ENCODE peak calls at places on chromosomes 3 and 15, in eight cellular contexts. I, D, B, Y, H, W, V and T are unnamed samples.

GRCh38 chr3:168248383-168249047 is 152.8 kb upstream of the GOLIM4 start:
- DNase-seq in I (no peak), D (no peak), B (no peak), Y (no peak), H (peak; percentile 16), W (peak; percentile 79), V (peak; percentile 5), T (no peak)

GRCh38 chr3:23461069-23461468 is 257.9 kb downstream of the UBE2E2 start:
- DNase-seq in I (no peak), D (no peak), B (no peak), Y (no peak), H (no peak), W (no peak), V (no peak), T (no peak)

GRCh38 chr3:61589856-61590255 is 28.5 kb downstream of the PTPRG start:
- DNase-seq in I (no peak), D (peak; percentile 1), B (no peak), Y (no peak), H (peak; percentile 35), W (no peak), V (no peak), T (no peak)

GRCh38 chr15:36622247-36622795 is 42.9 kb downstream of the CDIN1 start:
- DNase-seq in I (no peak), D (no peak), B (no peak), Y (no peak), H (no peak), W (no peak), V (no peak), T (no peak)

GRCh38 chr15:40660686-40661085 is 34.3 kb upstream of the RAD51 start:
- DNase-seq in I (no peak), D (no peak), B (no peak), Y (no peak), H (no peak), W (no peak), V (no peak), T (no peak)

GRCh38 chr3:95424296-95424695 is 1361.4 kb downstream of the NSUN3 start:
- DNase-seq in I (no peak), D (peak; percentile 8), B (no peak), Y (no peak), H (no peak), W (no peak), V (no peak), T (no peak)

GRCh38 chr3:178022599-178022998 is 513.6 kb upstream of the KCNMB2 start:
- DNase-seq in I (no peak), D (no peak), B (no peak), Y (no peak), H (no peak), W (no peak), V (no peak), T (no peak)

GRCh38 chr15:81195339-81195864 is 1.3 kb upstream of the IL16 start:
- DNase-seq in I (no peak), D (no peak), B (peak; percentile 12), Y (no peak), H (no peak), W (no peak), V (no peak), T (no peak)

GRCh38 chr3:126522363-126522788 is 1.6 kb upstream of the CHST13 start:
- DNase-seq in I (peak; percentile 52), D (peak; percentile 54), B (peak; percentile 27), Y (peak; percentile 72), H (peak; percentile 41), W (no peak), V (peak; percentile 63), T (peak; percentile 71)

GRCh38 chr15:63931556-63931955 is 97.8 kb upstream of the HERC1 start:
- DNase-seq in I (no peak), D (no peak), B (no peak), Y (no peak), H (no peak), W (no peak), V (no peak), T (peak; percentile 8)

GRCh38 chr3:124514681-124515080 is 215.6 kb upstream of the UMPS start:
- DNase-seq in I (no peak), D (no peak), B (no peak), Y (no peak), H (no peak), W (no peak), V (no peak), T (no peak)

GRCh38 chr3:177463863-177464262 is 266.6 kb upstream of the TBL1XR1 start:
- DNase-seq in I (no peak), D (no peak), B (no peak), Y (no peak), H (no peak), W (no peak), V (no peak), T (no peak)

GRCh38 chr3:179373938-179374337 is 26.4 kb downstream of the MFN1 start:
- DNase-seq in I (no peak), D (no peak), B (no peak), Y (no peak), H (peak; percentile 3), W (no peak), V (no peak), T (no peak)

GRCh38 chr15:77851696-77852095 is 219.0 kb upstream of the LINGO1 start:
- DNase-seq in I (no peak), D (no peak), B (no peak), Y (peak; percentile 13), H (no peak), W (no peak), V (no peak), T (peak; percentile 37)

GRCh38 chr3:191774485-191774884 is 313.5 kb downstream of the PYDC2 start:
- DNase-seq in I (no peak), D (no peak), B (no peak), Y (no peak), H (peak; percentile 81), W (no peak), V (no peak), T (no peak)

GRCh38 chr15:90711418-90711824 is 5.7 kb upstream of the BLM start:
- DNase-seq in I (no peak), D (no peak), B (no peak), Y (no peak), H (no peak), W (no peak), V (no peak), T (no peak)

GRCh38 chr15:85692873-85693272 is 101.9 kb downstream of the KLHL25 start:
- DNase-seq in I (no peak), D (no peak), B (no peak), Y (no peak), H (no peak), W (no peak), V (no peak), T (no peak)
- TF ChIP-seq POLR2A in I (no peak), D (no peak), B (no peak), Y (no peak), H (no peak), W (no peak), V (no peak), T (no peak)

GRCh38 chr3:129002573-129003569 is 1.8 kb downstream of the EFCC1 start:
- DNase-seq in I (no peak), D (no peak), B (no peak), Y (no peak), H (no peak), W (no peak), V (no peak), T (no peak)

GRCh38 chr3:128999104-128999503 is 2.0 kb upstream of the EFCC1 start:
- DNase-seq in I (no peak), D (peak; percentile 65), B (no peak), Y (no peak), H (no peak), W (no peak), V (no peak), T (no peak)

GRCh38 chr3:129001817-129002572 is 891 bp downstream of the EFCC1 start:
- DNase-seq in I (no peak), D (no peak), B (no peak), Y (no peak), H (peak; percentile 44), W (peak; percentile 88), V (no peak), T (peak; percentile 60)

GRCh38 chr3:129000742-129001100 is 383 bp upstream of the EFCC1 start:
- DNase-seq in I (no peak), D (no peak), B (no peak), Y (no peak), H (no peak), W (no peak), V (no peak), T (peak; percentile 62)

GRCh38 chr3:129001101-129001816 is at the start of gene EFCC1:
- DNase-seq in I (peak; percentile 79), D (no peak), B (no peak), Y (peak; percentile 81), H (no peak), W (peak; percentile 91), V (no peak), T (peak; percentile 90)
- TF ChIP-seq POLR2A in I (peak; percentile 49), D (no peak), B (no peak), Y (peak; percentile 34), H (no peak), W (no peak), V (no peak), T (peak; percentile 25)

GRCh38 chr15:69414702-69415161 is 583 bp downstream of the KIF23 start:
- DNase-seq in I (peak; percentile 38), D (peak; percentile 73), B (no peak), Y (peak; percentile 62), H (peak; percentile 83), W (no peak), V (no peak), T (no peak)
- TF ChIP-seq POLR2A in I (no peak), D (no peak), B (no peak), Y (no peak), H (no peak), W (no peak), V (no peak), T (no peak)

GRCh38 chr3:71580636-71581215 is 2.8 kb downstream of the FOXP1 start:
- DNase-seq in I (no peak), D (peak; percentile 21), B (no peak), Y (no peak), H (no peak), W (no peak), V (no peak), T (no peak)

GRCh38 chr3:71582612-71583568 is 638 bp downstream of the FOXP1 start:
- DNase-seq in I (peak; percentile 50), D (peak; percentile 92), B (peak; percentile 64), Y (peak; percentile 78), H (peak; percentile 56), W (peak; percentile 92), V (no peak), T (peak; percentile 88)

GRCh38 chr3:71579934-71580318 is 3.6 kb downstream of the FOXP1 start:
- DNase-seq in I (no peak), D (peak; percentile 82), B (no peak), Y (no peak), H (peak; percentile 14), W (no peak), V (no peak), T (no peak)

GRCh38 chr3:71581981-71582611 is 1.4 kb downstream of the FOXP1 start:
- DNase-seq in I (peak; percentile 39), D (peak; percentile 95), B (peak; percentile 35), Y (peak; percentile 64), H (peak; percentile 40), W (peak; percentile 92), V (no peak), T (peak; percentile 76)

DNA sequence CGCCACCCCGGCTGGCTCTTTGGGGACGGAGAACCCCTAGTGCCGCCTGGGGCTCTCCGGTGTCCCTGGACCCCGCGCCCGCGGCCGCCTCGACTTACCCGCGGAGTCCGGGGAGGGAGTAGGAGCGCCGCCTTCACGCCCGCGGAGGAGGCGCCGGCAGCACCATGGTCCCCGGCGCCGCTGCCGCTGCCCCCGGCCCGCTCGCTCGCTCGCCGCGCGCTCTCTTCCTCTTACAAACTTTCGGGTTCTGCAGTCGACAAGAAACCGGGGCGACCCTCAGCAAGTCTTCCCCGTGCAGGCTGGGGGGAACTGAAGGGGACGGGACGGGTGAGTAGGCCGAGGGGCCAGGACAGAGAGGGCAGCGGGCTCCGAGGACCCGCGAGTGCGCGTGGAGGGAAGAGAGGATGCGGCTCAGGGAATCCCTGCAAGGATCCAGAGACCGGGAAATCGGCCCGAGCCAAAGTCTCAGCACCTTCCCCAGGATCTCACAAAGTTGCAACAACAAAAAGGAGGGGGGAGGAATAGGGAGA is 2.0 kb downstream of the FOXP1 start:
- DNase-seq in I (peak; percentile 33), D (peak; percentile 73), B (peak; percentile 25), Y (peak; percentile 54), H (peak; percentile 23), W (peak; percentile 92), V (no peak), T (peak; percentile 70)
- TF ChIP-seq POLR2A in I (no peak), D (no peak), B (no peak), Y (no peak), H (no peak), W (no peak), V (no peak), T (no peak)